ENCODE peak calls at places on chromosomes 7 and 10, in six cellular contexts. B is midbrain; P is stimulated activated CD4-positive, alpha-beta T cell treated with anti-CD3 and anti-CD28 coated beads, TNF-alpha, amount 100 ng/mL, for 4 hours; Z is AG20443; C is AG09319; L is ACHN. W is an unnamed sample.
A peak's percentile ranks its signal among the peaks of the same experiment; 100 is the strongest.

GRCh38 chr7:107931740-107932515 is 40.9 kb downstream of the DLD start:
- DNase-seq in B (no peak), P (no peak), Z (no peak), C (no peak), L (no peak), W (no peak)

GRCh38 chr10:31157125-31157983 is 125.7 kb upstream of the ZNF438 start:
- DNase-seq in Z (peak; percentile 84), P (no peak), L (no peak), C (peak; percentile 65), B (peak; percentile 51), W (no peak)

GRCh38 chr7:151013728-151014497 is 10.4 kb downstream of the ATG9B start:
- DNase-seq in Z (peak; percentile 87), C (peak; percentile 42), B (peak; percentile 57), L (no peak), P (peak; percentile 61), W (peak; percentile 93)

GRCh38 chr7:44633254-44634186 is 27.1 kb downstream of the OGDH start:
- DNase-seq in Z (peak; percentile 86), L (peak; percentile 74), P (no peak), B (peak; percentile 30), C (peak; percentile 87), W (no peak)

GRCh38 chr10:46288601-46289206 is 1.9 kb downstream of the ANTXRL start:
- DNase-seq in L (no peak), B (no peak), P (no peak), Z (no peak), C (no peak), W (no peak)

GRCh38 chr7:142391191-142391992 is 133.5 kb upstream of the PRSS58 start:
- DNase-seq in C (no peak), L (peak; percentile 32), P (no peak), B (peak; percentile 46), Z (no peak), W (no peak)

GRCh38 chr7:141706394-141707064 is 1.6 kb upstream of the WEE2 start:
- DNase-seq in L (no peak), Z (no peak), P (no peak), C (no peak), B (no peak), W (no peak)

GRCh38 chr7:92427193-92427592 is 20.1 kb upstream of the GATAD1 start:
- DNase-seq in C (no peak), Z (no peak), P (no peak), L (no peak), B (no peak), W (no peak)

GRCh38 chr7:134891262-134892001 is 94.9 kb upstream of the AGBL3 start:
- DNase-seq in L (peak; percentile 97), Z (peak; percentile 80), C (peak; percentile 91), P (no peak), B (peak; percentile 87), W (peak; percentile 88)

GRCh38 chr10:116211682-116212081 is 61.3 kb downstream of the GFRA1 start:
- DNase-seq in C (peak; percentile 27), P (no peak), B (no peak), Z (peak; percentile 74), L (peak; percentile 57), W (no peak)

GRCh38 chr10:100896876-100897461 is 15.8 kb upstream of the SLF2 start:
- DNase-seq in Z (no peak), C (no peak), P (no peak), L (no peak), B (no peak), W (no peak)

GRCh38 chr7:76191783-76192240 is 9.9 kb upstream of the SRRM3 start:
- DNase-seq in Z (no peak), P (no peak), B (no peak), C (no peak), L (peak; percentile 89), W (no peak)

GRCh38 chr10:73647211-73647874 is 6.1 kb upstream of the MYOZ1 start:
- DNase-seq in L (peak; percentile 49), P (no peak), C (no peak), Z (peak; percentile 81), B (peak; percentile 26), W (peak; percentile 62)

GRCh38 chr7:129828989-129829676 is 123.6 kb downstream of the UBE2H start:
- DNase-seq in P (no peak), Z (no peak), L (no peak), C (no peak), B (no peak), W (no peak)

GRCh38 chr10:89553064-89553734 is 17.8 kb upstream of the SLC16A12 start:
- DNase-seq in B (no peak), P (no peak), Z (peak; percentile 71), C (peak; percentile 61), L (peak; percentile 75), W (no peak)

GRCh38 chr10:97640868-97641811 is 669 bp downstream of the PI4K2A start:
- DNase-seq in C (no peak), L (peak; percentile 40), P (no peak), Z (peak; percentile 73), B (no peak), W (peak; percentile 37)

GRCh38 chr10:96309631-96310358 is 5.6 kb downstream of the DNTT start:
- DNase-seq in Z (no peak), P (no peak), B (no peak), C (no peak), L (no peak), W (no peak)

GRCh38 chr10:133377025-133377817 is 1.8 kb upstream of the PAOX start:
- DNase-seq in B (no peak), C (no peak), Z (no peak), P (no peak), L (no peak), W (no peak)

GRCh38 chr10:76020629-76021028 is 589.2 kb downstream of the LRMDA start:
- DNase-seq in P (no peak), B (no peak), Z (no peak), C (no peak), L (no peak), W (no peak)

GRCh38 chr10:110493832-110494426 is 3.8 kb upstream of the DUSP5 start:
- DNase-seq in B (no peak), P (no peak), L (no peak), Z (no peak), C (no peak), W (no peak)

GRCh38 chr10:72277996-72278667 is 4.4 kb downstream of the DDIT4 start:
- DNase-seq in C (no peak), P (no peak), B (no peak), Z (no peak), L (no peak), W (no peak)

GRCh38 chr7:151436446-151437162 is 3.3 kb downstream of the CRYGN start:
- DNase-seq in C (no peak), Z (peak; percentile 60), B (no peak), L (no peak), P (no peak), W (peak; percentile 69)

GRCh38 chr10:17075510-17075909 is 54.1 kb downstream of the CUBN start:
- DNase-seq in Z (peak; percentile 56), C (peak; percentile 87), L (peak; percentile 55), B (no peak), P (no peak), W (no peak)

GRCh38 chr7:100778061-100778621 is 44.7 kb downstream of the ZAN start:
- DNase-seq in B (no peak), C (no peak), Z (no peak), L (no peak), P (no peak), W (no peak)

GRCh38 chr10:3889961-3890522 is 105.0 kb upstream of the KLF6 start:
- DNase-seq in C (no peak), B (no peak), Z (no peak), L (peak; percentile 85), P (no peak), W (no peak)

GRCh38 chr7:115005942-115006341 is 84.0 kb downstream of the MDFIC start:
- DNase-seq in B (no peak), P (no peak), Z (no peak), C (no peak), L (no peak), W (no peak)

GRCh38 chr7:142797342-142797798 is 26.6 kb downstream of the PRSS2 start:
- DNase-seq in Z (no peak), C (no peak), L (no peak), P (no peak), B (no peak), W (no peak)

GRCh38 chr10:44911951-44912350 is 814 bp downstream of the TMEM72 start:
- DNase-seq in B (no peak), P (no peak), L (no peak), Z (no peak), C (no peak), W (no peak)

GRCh38 chr7:35399840-35400239 is 145.9 kb upstream of the TBX20 start:
- DNase-seq in L (no peak), Z (no peak), B (no peak), P (no peak), C (no peak), W (no peak)

GRCh38 chr7:16535500-16535899 is 8.9 kb downstream of the LRRC72 start:
- DNase-seq in B (no peak), Z (no peak), C (no peak), P (no peak), L (no peak), W (no peak)

GRCh38 chr7:106905734-106906133 is 40.7 kb downstream of the PIK3CG start:
- DNase-seq in L (no peak), Z (no peak), B (no peak), C (no peak), P (no peak), W (no peak)